ENCODE peak calls at places on chromosomes 4 and X, in eight cellular contexts. Y, X, R, N, T, H, V and B are unnamed samples.
A peak's percentile ranks its signal among the peaks of the same experiment; 100 is the strongest.

GRCh38 chrX:93422693-93423092 is 250.7 kb downstream of the NAP1L3 start:
- DNase-seq in Y (no peak), X (no peak), R (peak; percentile 23), N (no peak), T (peak; percentile 19), H (no peak), V (peak; percentile 0), B (no peak)

GRCh38 chr4:12239897-12240636 is 811.4 kb upstream of the HS3ST1 start:
- DNase-seq in Y (no peak), X (no peak), R (no peak), N (no peak), T (no peak), H (no peak), V (no peak), B (no peak)

GRCh38 chr4:15197005-15197404 is 194.7 kb downstream of the CPEB2 start:
- DNase-seq in Y (no peak), X (no peak), R (no peak), N (no peak), T (peak; percentile 35), H (peak; percentile 46), V (peak; percentile 23), B (no peak)

GRCh38 chr4:3388461-3389185 is 53.1 kb upstream of the HGFAC start:
- DNase-seq in Y (no peak), X (peak; percentile 71), R (peak; percentile 64), N (no peak), T (peak; percentile 39), H (peak; percentile 57), V (no peak), B (no peak)

GRCh38 chr4:110508827-110509446 is 33.0 kb downstream of the ENPEP start:
- DNase-seq in Y (no peak), X (no peak), R (no peak), N (no peak), T (peak; percentile 24), H (no peak), V (no peak), B (no peak)

GRCh38 chr4:30757357-30757756 is 37.2 kb downstream of the PCDH7 start:
- DNase-seq in Y (no peak), X (no peak), R (no peak), N (no peak), T (no peak), H (no peak), V (no peak), B (no peak)

GRCh38 chrX:155188786-155189185 is 27.5 kb upstream of the VBP1 start:
- DNase-seq in Y (no peak), X (no peak), R (peak; percentile 90), N (no peak), T (no peak), H (no peak), V (no peak), B (no peak)

GRCh38 chrX:52353838-52354237 is 15.0 kb upstream of the XAGE2 start:
- DNase-seq in Y (no peak), X (no peak), R (no peak), N (no peak), T (no peak), H (no peak), V (no peak), B (no peak)

GRCh38 chr4:153931804-153932203 is 142.9 kb upstream of the SFRP2 start:
- DNase-seq in Y (no peak), X (no peak), R (no peak), N (no peak), T (no peak), H (no peak), V (no peak), B (peak; percentile 5)

GRCh38 chrX:154526901-154527675 is 11.1 kb upstream of the FAM3A start:
- DNase-seq in Y (peak; percentile 76), X (peak; percentile 91), R (peak; percentile 83), N (peak; percentile 72), T (peak; percentile 72), H (peak; percentile 74), V (peak; percentile 56), B (no peak)

GRCh38 chr4:184728858-184729257 is 5.0 kb downstream of the CENPU start:
- DNase-seq in Y (no peak), X (no peak), R (no peak), N (no peak), T (no peak), H (no peak), V (peak; percentile 61), B (no peak)

GRCh38 chr4:111986125-111986524 is 159.1 kb upstream of the FAM241A start:
- DNase-seq in Y (no peak), X (no peak), R (no peak), N (no peak), T (no peak), H (no peak), V (no peak), B (no peak)

GRCh38 chr4:140359571-140360427 is 13.6 kb upstream of the SCOC start:
- DNase-seq in Y (peak; percentile 85), X (peak; percentile 85), R (peak; percentile 84), N (peak; percentile 67), T (peak; percentile 57), H (peak; percentile 88), V (peak; percentile 78), B (peak; percentile 84)
- TF ChIP-seq POLR2AphosphoS5 in Y (no peak), X (no peak), R (no peak), N (no peak), T (no peak), H (no peak), V (no peak), B (no peak)

DNA sequence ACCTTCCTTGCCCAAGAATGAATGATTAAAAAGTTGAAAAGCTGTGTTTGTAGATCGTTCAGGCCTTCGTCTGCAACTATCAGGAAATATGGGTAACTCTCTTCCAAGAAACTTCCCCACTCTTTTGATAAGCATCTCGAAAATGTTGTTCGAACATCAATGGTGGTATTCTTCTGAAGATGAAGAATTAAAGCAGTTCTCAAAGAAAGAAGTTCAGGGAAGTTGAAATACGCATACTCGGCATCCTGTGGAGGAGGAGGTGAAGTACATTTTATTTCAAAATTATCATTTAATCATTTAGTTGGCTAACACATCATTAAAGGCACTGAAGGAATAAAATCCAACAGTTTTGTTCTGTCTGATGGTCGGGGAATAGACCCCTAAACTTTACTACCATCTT is 12.1 kb downstream of the DDX60 start:
- DNase-seq in Y (no peak), X (no peak), R (no peak), N (no peak), T (no peak), H (no peak), V (no peak), B (no peak)
- H3K4me3 ChIP-seq in Y (no peak overlapping the region), X (no peak overlapping the region), R (no peak overlapping the region), N (no peak overlapping the region), T (no peak overlapping the region), H (no peak overlapping the region), V (no peak overlapping the region), B (no peak overlapping the region)

DNA sequence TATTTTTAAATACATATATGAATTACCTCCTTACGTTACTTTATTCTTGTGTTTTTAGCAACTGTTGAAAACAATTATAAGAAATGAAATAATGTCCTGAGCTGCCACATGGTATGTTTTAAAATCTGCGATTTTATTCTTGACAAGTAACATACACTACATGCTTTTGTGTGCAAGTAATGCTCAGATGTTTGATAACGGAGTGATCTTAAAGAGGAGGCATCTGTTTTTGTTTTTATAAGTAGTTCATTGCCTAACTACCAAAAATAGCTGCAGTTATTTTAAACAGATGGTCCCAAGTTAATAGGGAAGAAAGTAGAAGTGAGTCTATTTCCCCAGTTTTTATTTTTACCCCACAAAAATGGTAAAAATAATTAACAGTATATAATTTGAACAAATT is 55.2 kb downstream of the GAB1 start:
- DNase-seq in Y (no peak), X (no peak), R (no peak), N (no peak), T (no peak), H (no peak), V (no peak), B (no peak)
- H3K27ac ChIP-seq in Y (no peak overlapping the region), X (no peak overlapping the region), R (no peak overlapping the region), N (no peak overlapping the region), T (peak overlapping the region; percentile 68), H (no peak overlapping the region), V (no peak overlapping the region), B (peak overlapping the region; percentile 86)

GRCh38 chr4:87377816-87378215 is 13.2 kb downstream of the HSD17B11 start:
- DNase-seq in Y (no peak), X (no peak), R (no peak), N (no peak), T (no peak), H (no peak), V (no peak), B (no peak)

GRCh38 chr4:87370071-87370470 is 20.9 kb downstream of the HSD17B11 start:
- DNase-seq in Y (no peak), X (no peak), R (no peak), N (no peak), T (no peak), H (no peak), V (no peak), B (no peak)

DNA sequence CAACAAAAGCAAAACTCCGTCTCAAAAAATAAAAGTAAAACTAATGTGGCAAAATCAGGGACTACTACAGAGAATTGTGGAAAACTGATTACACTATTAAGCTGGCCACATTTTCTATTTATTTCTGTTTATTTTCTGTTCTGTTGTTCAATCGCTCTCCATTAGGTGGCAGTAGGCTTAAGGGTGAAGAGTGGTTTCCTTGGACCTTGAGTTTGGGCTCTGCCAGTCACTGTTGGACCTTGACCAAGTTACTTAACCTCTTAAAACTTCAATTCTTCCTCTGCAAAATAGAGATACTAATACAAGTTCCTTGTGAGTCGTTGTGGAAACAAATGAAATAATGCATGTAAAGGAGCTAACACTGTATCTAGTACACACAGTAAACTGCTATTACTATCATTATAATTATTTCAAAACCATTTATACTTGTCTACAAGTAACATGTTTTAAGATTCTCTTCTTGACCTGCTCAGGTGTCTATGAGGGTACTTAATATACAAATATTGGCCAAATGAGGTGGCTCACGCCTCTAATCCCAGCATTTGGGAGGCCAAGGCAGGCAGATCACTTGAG is 15.2 kb downstream of the HSD17B11 start:
- DNase-seq in Y (peak; percentile 55), X (peak; percentile 76), R (peak; percentile 32), N (no peak), T (peak; percentile 47), H (no peak), V (peak; percentile 61), B (no peak)
- TF ChIP-seq POLR2AphosphoS5 in Y (no peak), X (peak; percentile 48), R (no peak), N (no peak), T (no peak), H (no peak), V (no peak), B (no peak)